ENCODE peak calls at places on chromosomes 6 and 20, in ten cellular contexts. Q, F, H, V, B, C, L, N, S and A are unnamed samples. For H3K4me1, the result is how much of the 10 kb centered on the place peaks cover.

GRCh38 chr6:44831002-44831610 is 443.6 kb downstream of the CDC5L start:
- DNase-seq in Q (no peak), F (no peak), H (no peak), V (peak), B (no peak), C (no peak), L (no peak), N (no peak), S (no peak), A (no peak)

GRCh38 chr6:11264100-11264499 is 31.6 kb upstream of the NEDD9 start:
- DNase-seq in Q (no peak), F (no peak), H (no peak), V (no peak), B (no peak), C (no peak), L (no peak), N (no peak), S (no peak), A (no peak)

GRCh38 chr6:35054106-35054742 is 86.9 kb downstream of the TCP11 start:
- DNase-seq in Q (no peak), F (no peak), H (no peak), V (peak), B (no peak), C (no peak), L (no peak), N (no peak), S (no peak), A (no peak)

GRCh38 chr6:135300576-135300975 is 119.5 kb downstream of the MYB start:
- DNase-seq in Q (no peak), F (no peak), H (no peak), V (peak), B (no peak), C (no peak), L (no peak), N (no peak), S (no peak), A (no peak)

GRCh38 chr6:44067073-44067759 is 60.0 kb downstream of the MRPL14 start:
- DNase-seq in Q (no peak), F (no peak), H (no peak), V (no peak), B (no peak), C (no peak), L (peak), N (no peak), S (no peak), A (no peak)

GRCh38 chr6:60754879-60755278 is 1531.1 kb downstream of the KHDRBS2 start:
- DNase-seq in Q (no peak), F (no peak), H (no peak), V (no peak), B (no peak), C (no peak), L (no peak), N (no peak), S (no peak), A (no peak)

GRCh38 chr20:47713163-47713562 is 72.1 kb downstream of the SULF2 start:
- DNase-seq in Q (no peak), F (no peak), H (no peak), V (no peak), B (no peak), C (no peak), L (no peak), N (no peak), S (no peak), A (no peak)

GRCh38 chr20:48364688-48365421 is 462.9 kb downstream of the PREX1 start:
- DNase-seq in Q (no peak), F (no peak), H (no peak), V (no peak), B (no peak), C (no peak), L (no peak), N (peak), S (no peak), A (no peak)

GRCh38 chr20:58626076-58626475 is 25.0 kb upstream of the STX16 start:
- DNase-seq in Q (no peak), F (no peak), H (no peak), V (no peak), B (no peak), C (no peak), L (no peak), N (no peak), S (no peak), A (no peak)

GRCh38 chr20:58622671-58623578 is 28.2 kb upstream of the STX16 start:
- DNase-seq in Q (no peak), F (no peak), H (no peak), V (peak), B (no peak), C (no peak), L (no peak), N (no peak), S (no peak), A (no peak)

GRCh38 chr20:58623579-58624473 is 27.3 kb upstream of the STX16 start:
- DNase-seq in Q (peak), F (peak), H (peak), V (peak), B (peak), C (no peak), L (no peak), N (no peak), S (peak), A (peak)

GRCh38 chr20:58625585-58625984 is 25.5 kb upstream of the STX16 start:
- DNase-seq in Q (no peak), F (no peak), H (no peak), V (no peak), B (no peak), C (no peak), L (no peak), N (no peak), S (no peak), A (no peak)

GRCh38 chr20:58624687-58625086 is 26.4 kb upstream of the STX16 start:
- DNase-seq in Q (no peak), F (no peak), H (no peak), V (no peak), B (peak), C (no peak), L (no peak), N (no peak), S (no peak), A (no peak)
- H3K4me3 ChIP-seq in Q (no peak), F (no peak), H (no peak), V (no peak), B (no peak), C (no peak), L (no peak), N (no peak), S (no peak), A (no peak)

GRCh38 chr6:38193051-38193450 is 373.5 kb downstream of the ZFAND3 start:
- DNase-seq in Q (no peak), F (no peak), H (no peak), V (no peak), B (no peak), C (no peak), L (no peak), N (no peak), S (no peak), A (no peak)
- H3K4me1 ChIP-seq in Q (under half), F (under half), H (under half), V (under half), B (under half), C (under half), L (under half), N (under half), S (under half), A (under half)

DNA sequence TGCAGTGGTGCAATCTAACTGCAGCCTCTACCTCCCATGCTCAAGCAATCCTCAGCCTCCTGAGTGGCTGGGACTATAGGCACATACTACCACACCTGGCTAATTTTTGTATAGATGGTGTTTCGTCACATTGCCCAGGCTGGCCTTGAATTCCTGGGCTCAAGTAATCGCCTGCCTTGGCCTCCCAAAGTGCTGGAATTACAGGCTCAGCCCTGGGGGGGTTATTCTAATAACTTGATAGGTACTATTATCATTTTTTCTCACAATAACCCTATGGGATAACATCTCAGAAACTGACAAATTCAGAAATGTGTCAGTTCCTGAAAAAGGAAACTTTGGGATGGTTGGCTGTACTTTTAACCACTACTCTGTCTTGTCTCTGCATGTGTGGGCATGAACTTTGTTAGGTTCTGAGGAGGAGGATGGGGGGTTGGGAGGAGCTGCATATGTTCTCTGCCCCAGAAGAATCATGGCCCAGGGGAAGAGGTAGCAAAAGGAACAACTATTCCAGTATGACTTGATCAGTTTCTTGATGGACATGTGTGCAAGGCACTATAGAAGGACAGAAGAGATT is 169.9 kb downstream of the CARMIL1 start:
- DNase-seq in Q (no peak), F (no peak), H (no peak), V (no peak), B (no peak), C (no peak), L (no peak), N (no peak), S (no peak), A (no peak)
- H3K4me3 ChIP-seq in Q (no peak), F (no peak), H (no peak), V (no peak), B (no peak), C (no peak), L (no peak), N (no peak), S (no peak), A (no peak)

GRCh38 chr6:111743318-111743717 is 129.9 kb downstream of the FYN start:
- DNase-seq in Q (no peak), F (no peak), H (peak), V (no peak), B (no peak), C (no peak), L (no peak), N (no peak), S (no peak), A (no peak)

GRCh38 chr6:111745636-111746035 is 127.6 kb downstream of the FYN start:
- DNase-seq in Q (no peak), F (no peak), H (no peak), V (no peak), B (no peak), C (no peak), L (no peak), N (no peak), S (no peak), A (no peak)

GRCh38 chr6:111743859-111744692 is 129.2 kb downstream of the FYN start:
- DNase-seq in Q (peak), F (no peak), H (peak), V (peak), B (no peak), C (no peak), L (no peak), N (no peak), S (no peak), A (peak)

GRCh38 chr6:111746983-111747773 is 126.1 kb downstream of the FYN start:
- DNase-seq in Q (no peak), F (no peak), H (no peak), V (no peak), B (no peak), C (no peak), L (no peak), N (no peak), S (no peak), A (no peak)

DNA sequence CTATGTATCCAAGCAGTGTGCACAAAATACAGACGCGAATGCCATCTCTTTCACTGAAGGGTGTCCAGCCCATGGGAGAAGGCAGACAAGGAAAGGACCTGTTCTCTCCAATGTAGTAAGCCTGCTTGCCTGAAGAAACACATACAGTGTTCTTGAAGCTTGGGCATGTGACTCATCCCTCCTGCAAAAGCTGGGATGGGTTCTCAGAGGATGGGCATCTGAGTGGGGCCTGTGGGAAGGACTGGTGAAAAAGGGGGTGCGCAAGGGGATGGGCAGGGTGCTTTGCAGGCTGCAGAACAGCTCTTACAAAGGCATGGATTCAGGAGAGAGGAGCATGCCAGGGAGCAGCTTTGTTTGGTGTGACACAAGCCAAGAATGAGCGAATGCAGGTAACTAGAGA is 128.1 kb downstream of the FYN start:
- DNase-seq in Q (no peak), F (no peak), H (no peak), V (no peak), B (no peak), C (no peak), L (no peak), N (no peak), S (no peak), A (no peak)
- H3K4me1 ChIP-seq in Q (half or more), F (under half), H (half or more), V (under half), B (under half), C (under half), L (under half), N (under half), S (under half), A (under half)

DNA sequence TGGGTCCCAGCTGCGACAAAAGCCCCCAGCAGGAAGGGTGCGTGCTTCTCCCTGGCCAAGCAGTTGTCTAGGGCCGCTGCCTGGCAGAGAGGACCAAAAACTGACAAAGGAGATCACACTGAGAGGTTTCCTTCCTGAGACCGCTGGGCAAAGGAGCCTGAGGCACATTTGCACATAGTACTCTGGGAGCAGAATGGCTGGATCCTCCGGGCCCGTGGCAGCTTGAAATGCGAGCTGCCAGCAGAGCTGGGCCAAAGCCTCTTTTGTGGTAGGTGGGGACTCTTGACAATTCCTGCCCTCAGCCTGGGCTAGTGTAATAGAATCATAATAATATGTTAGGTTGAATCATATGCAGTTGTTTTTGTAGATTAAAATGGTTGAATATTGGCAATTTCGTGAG is 33.1 kb upstream of the RNF8 start:
- DNase-seq in Q (no peak), F (no peak), H (no peak), V (no peak), B (no peak), C (no peak), L (no peak), N (no peak), S (no peak), A (no peak)
- H3K4me3 ChIP-seq in Q (no peak), F (no peak), H (no peak), V (no peak), B (no peak), C (no peak), L (no peak), N (no peak), S (no peak), A (no peak)

GRCh38 chr20:62426678-62427077 is 661 bp downstream of the RBBP8NL start:
- DNase-seq in Q (no peak), F (no peak), H (no peak), V (no peak), B (no peak), C (no peak), L (no peak), N (no peak), S (no peak), A (no peak)

GRCh38 chr20:62429455-62430310 is 2.3 kb upstream of the RBBP8NL start:
- DNase-seq in Q (no peak), F (no peak), H (no peak), V (no peak), B (no peak), C (no peak), L (no peak), N (no peak), S (no peak), A (no peak)

GRCh38 chr20:62427172-62428007 is at the start of gene RBBP8NL:
- DNase-seq in Q (no peak), F (no peak), H (no peak), V (no peak), B (no peak), C (no peak), L (no peak), N (no peak), S (no peak), A (no peak)

GRCh38 chr20:62428396-62429160 is 1.2 kb upstream of the RBBP8NL start:
- DNase-seq in Q (no peak), F (no peak), H (no peak), V (no peak), B (no peak), C (no peak), L (no peak), N (no peak), S (no peak), A (no peak)

GRCh38 chr20:62428008-62428384 is 657 bp upstream of the RBBP8NL start:
- DNase-seq in Q (no peak), F (no peak), H (no peak), V (no peak), B (no peak), C (no peak), L (no peak), N (no peak), S (no peak), A (no peak)
- H3K4me1 ChIP-seq in Q (under half), F (under half), H (under half), V (under half), B (under half), C (under half), L (under half), N (under half), S (under half), A (under half)

GRCh38 chr6:7910298-7910653 is 312 bp downstream of the TXNDC5 start:
- DNase-seq in Q (no peak), F (peak), H (no peak), V (no peak), B (no peak), C (no peak), L (no peak), N (no peak), S (no peak), A (no peak)

GRCh38 chr6:7912736-7913517 is 2.3 kb upstream of the TXNDC5 start:
- DNase-seq in Q (no peak), F (no peak), H (no peak), V (no peak), B (no peak), C (no peak), L (peak), N (peak), S (no peak), A (no peak)

GRCh38 chr6:7910654-7911344 is at the start of gene TXNDC5:
- DNase-seq in Q (peak), F (peak), H (peak), V (peak), B (peak), C (peak), L (peak), N (peak), S (no peak), A (peak)

GRCh38 chr6:7912024-7912423 is 1.4 kb upstream of the TXNDC5 start:
- DNase-seq in Q (no peak), F (peak), H (no peak), V (no peak), B (no peak), C (no peak), L (peak), N (no peak), S (no peak), A (peak)

DNA sequence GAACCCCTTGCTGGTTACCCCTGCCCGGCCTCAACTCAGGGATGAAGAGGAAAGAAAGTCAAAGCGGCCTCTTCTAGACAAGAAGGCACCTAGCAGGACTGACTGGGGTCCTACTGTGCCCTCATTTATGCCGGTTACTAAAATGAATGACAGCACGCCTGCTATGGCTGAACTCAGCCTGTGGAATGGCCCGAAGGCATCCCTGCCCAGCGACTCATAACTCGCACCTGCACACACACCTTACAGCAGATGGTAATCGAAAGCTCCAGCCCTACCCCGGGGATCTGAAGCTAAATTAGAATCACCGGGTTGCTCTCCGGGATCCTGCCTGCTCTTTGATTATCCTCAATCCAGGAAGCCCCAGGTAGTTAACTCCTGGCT is 747 bp upstream of the TXNDC5 start:
- DNase-seq in Q (no peak), F (no peak), H (no peak), V (no peak), B (no peak), C (no peak), L (peak), N (peak), S (no peak), A (no peak)
- H3K4me3 ChIP-seq in Q (peak), F (no peak), H (no peak), V (peak), B (peak), C (peak), L (peak), N (peak), S (peak), A (no peak)

GRCh38 chr20:49389854-49390253 is 92.6 kb downstream of the KCNB1 start:
- DNase-seq in Q (no peak), F (no peak), H (no peak), V (no peak), B (no peak), C (no peak), L (no peak), N (no peak), S (no peak), A (no peak)
- H3K4me1 ChIP-seq in Q (half or more), F (under half), H (under half), V (under half), B (under half), C (under half), L (under half), N (under half), S (under half), A (under half)

DNA sequence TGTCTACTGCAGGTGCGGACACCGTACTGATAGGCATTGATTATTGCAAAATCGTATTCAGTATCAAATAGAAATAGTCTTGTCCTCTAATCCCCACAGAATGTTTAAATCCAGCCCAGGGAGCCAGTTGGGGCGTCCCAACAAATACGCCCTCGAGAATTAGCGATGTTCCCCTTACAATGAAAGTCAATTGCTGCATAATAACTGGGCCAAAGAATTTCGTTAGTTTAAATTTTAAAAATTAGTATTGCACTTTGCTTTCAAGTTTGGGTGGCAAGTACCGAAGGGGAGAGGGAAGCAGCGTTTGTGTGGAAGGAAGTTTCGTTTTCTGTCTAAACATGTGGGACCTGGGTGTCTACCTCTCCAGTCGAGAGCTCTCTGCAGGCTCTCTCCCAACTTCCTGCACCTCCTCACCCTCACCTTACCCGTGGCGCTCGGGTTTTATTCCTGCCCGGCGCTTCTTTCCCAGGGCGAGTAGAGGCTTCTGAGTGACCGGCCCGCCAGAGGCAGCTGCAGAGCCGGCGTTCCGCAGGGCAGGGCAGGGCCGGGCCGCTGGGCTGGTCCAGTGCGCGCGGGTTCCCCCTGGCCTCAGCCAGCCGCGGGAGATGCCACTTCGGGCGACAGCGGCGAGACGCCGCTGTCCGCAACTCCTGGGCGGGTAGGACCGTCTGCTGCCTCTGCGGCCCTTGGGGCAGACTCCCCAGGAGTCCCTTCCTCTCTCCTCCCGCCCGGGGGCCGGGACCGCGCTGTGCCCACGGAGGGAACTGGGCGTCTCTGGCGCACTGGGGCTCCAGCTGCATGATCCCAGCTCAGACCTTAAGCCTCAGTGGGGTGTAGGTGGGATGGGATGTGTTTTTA is 862 bp upstream of the TFAP2C start:
- DNase-seq in Q (no peak), F (no peak), H (no peak), V (no peak), B (no peak), C (no peak), L (peak), N (no peak), S (no peak), A (no peak)
- H3K4me3 ChIP-seq in Q (peak), F (no peak), H (peak), V (peak), B (peak), C (no peak), L (peak), N (no peak), S (peak), A (peak)